ENCODE peak calls at places on chromosomes 4 and X, in nine cellular contexts. D is kidney glomerular epithelial cell, K is RPMI7951, R is cardiac fibroblast, J is posterior cingulate gyrus, Y is A172, M is nephron progenitor cell, X is amygdala, W is WTC11. I is an unnamed sample.

GRCh38 chrX:40644821-40645358 is 2.5 kb downstream of the CXorf38 start:
- DNase-seq in M (no peak), Y (peak), R (peak), D (peak), K (peak), W (no peak), X (no peak), J (no peak), I (peak)

GRCh38 chr4:24224446-24224845 is 334.6 kb upstream of the PPARGC1A start:
- DNase-seq in D (no peak), W (no peak), K (no peak), Y (no peak), J (no peak), M (no peak), R (no peak), X (no peak), I (no peak)

GRCh38 chrX:56789518-56790070 is 60.6 kb downstream of the NBDY start:
- DNase-seq in M (no peak), R (no peak), X (no peak), J (no peak), D (no peak), Y (no peak), W (no peak), K (no peak), I (no peak)

GRCh38 chr4:3710451-3711182 is 55.6 kb upstream of the ADRA2C start:
- DNase-seq in Y (peak), D (peak), R (no peak), J (no peak), X (no peak), W (no peak), M (peak), K (no peak), I (no peak)

GRCh38 chr4:58113083-58113482 is 1002.9 kb upstream of the IGFBP7 start:
- DNase-seq in W (no peak), R (no peak), K (no peak), X (no peak), M (no peak), Y (no peak), J (no peak), D (no peak), I (no peak)

GRCh38 chrX:29110041-29110440 is 522.8 kb downstream of the IL1RAPL1 start:
- DNase-seq in W (no peak), M (no peak), X (no peak), J (no peak), K (no peak), R (no peak), D (no peak), Y (no peak), I (no peak)

GRCh38 chr4:13546374-13546854 is 2.1 kb upstream of the NKX3-2 start:
- DNase-seq in W (no peak), K (no peak), D (no peak), Y (no peak), M (no peak), X (no peak), R (no peak), J (no peak), I (no peak)

GRCh38 chr4:3679071-3679825 is 86.9 kb upstream of the ADRA2C start:
- DNase-seq in R (no peak), D (no peak), J (peak), M (no peak), K (no peak), X (no peak), Y (no peak), W (peak), I (no peak)

GRCh38 chr4:211033-211511 is 86.8 kb downstream of the ZNF718 start:
- DNase-seq in R (no peak), D (no peak), M (no peak), X (no peak), K (no peak), J (no peak), W (no peak), Y (no peak), I (peak)

GRCh38 chr4:98951710-98952109 is 22.8 kb upstream of the EIF4E start:
- DNase-seq in D (no peak), R (no peak), M (no peak), J (no peak), K (no peak), Y (no peak), W (no peak), X (no peak), I (no peak)

GRCh38 chr4:149845643-149846208 is 30.1 kb upstream of the IQCM start:
- DNase-seq in K (no peak), R (no peak), X (no peak), J (no peak), W (no peak), M (no peak), Y (no peak), D (no peak), I (no peak)

GRCh38 chrX:12956704-12957541 is 18.0 kb upstream of the TMSB4X start:
- DNase-seq in D (peak), W (no peak), J (no peak), K (peak), R (peak), Y (peak), M (no peak), X (peak), I (peak)

GRCh38 chr4:85127653-85128052 is 161.2 kb upstream of the WDFY3 start:
- DNase-seq in R (peak), X (peak), J (no peak), K (peak), M (peak), Y (peak), D (no peak), W (peak), I (peak)

GRCh38 chrX:47232803-47233332 is at the start of gene USP11:
- DNase-seq in J (peak), X (peak), M (no peak), Y (peak), K (peak), R (peak), D (peak), W (peak), I (peak)

GRCh38 chrX:1034717-1035116 is 177.7 kb downstream of the CRLF2 start:
- DNase-seq in M (no peak), J (no peak), D (no peak), R (no peak), X (no peak), K (no peak), Y (no peak), W (no peak), I (no peak)

GRCh38 chrX:112947981-112948380 is 107.3 kb upstream of the AMOT start:
- DNase-seq in K (no peak), D (no peak), Y (no peak), M (no peak), X (no peak), J (no peak), R (no peak), W (no peak), I (no peak)

GRCh38 chrX:31126205-31126604 is 54.4 kb upstream of the FTHL17 start:
- DNase-seq in K (no peak), Y (peak), R (peak), X (no peak), D (no peak), J (no peak), W (no peak), M (no peak), I (no peak)